ENCODE peak calls at places on chromosome 6, in seven cellular contexts. V, N, Z, B, Q, K and P are unnamed samples.

GRCh38 chr6:16511723-16512584 is 249.3 kb downstream of the ATXN1 start:
- DNase-seq in V (no peak), N (no peak), Z (peak; percentile 58), B (no peak), Q (no peak), K (no peak), P (no peak)

GRCh38 chr6:78308025-78308424 is 559.3 kb upstream of the IRAK1BP1 start:
- DNase-seq in V (no peak), N (no peak), Z (no peak), B (no peak), Q (no peak), K (no peak), P (no peak)

GRCh38 chr6:27688014-27688586 is 215.2 kb upstream of the ZNF184 start:
- DNase-seq in V (peak; percentile 85), N (peak; percentile 91), Z (peak; percentile 87), B (peak; percentile 84), Q (peak; percentile 71), K (peak; percentile 75), P (peak; percentile 82)

GRCh38 chr6:111715321-111715720 is 109.6 kb upstream of the TRAF3IP2 start:
- DNase-seq in V (no peak), N (no peak), Z (no peak), B (no peak), Q (no peak), K (no peak), P (no peak)

GRCh38 chr6:55726144-55726543 is 147.2 kb upstream of the HMGCLL1 start:
- DNase-seq in V (no peak), N (no peak), Z (no peak), B (no peak), Q (no peak), K (no peak), P (no peak)

GRCh38 chr6:158595223-158595622 is 35.3 kb downstream of the TMEM181 start:
- DNase-seq in V (no peak), N (no peak), Z (no peak), B (no peak), Q (no peak), K (no peak), P (no peak)

GRCh38 chr6:135114355-135115145 is 59.9 kb upstream of the HBS1L start:
- DNase-seq in V (no peak), N (no peak), Z (no peak), B (no peak), Q (no peak), K (no peak), P (no peak)

GRCh38 chr6:113854531-113855499 is 2.3 kb upstream of the MARCKS start:
- DNase-seq in V (peak; percentile 89), N (no peak), Z (peak; percentile 88), B (no peak), Q (peak; percentile 63), K (peak; percentile 82), P (peak; percentile 96)

GRCh38 chr6:35359744-35360348 is 17.5 kb downstream of the PPARD start:
- DNase-seq in V (peak; percentile 50), N (no peak), Z (no peak), B (no peak), Q (no peak), K (no peak), P (no peak)

GRCh38 chr6:142551145-142551811 is 249.5 kb downstream of the ADGRG6 start:
- DNase-seq in V (no peak), N (no peak), Z (no peak), B (peak; percentile 22), Q (no peak), K (no peak), P (no peak)

GRCh38 chr6:20038385-20038784 is 173.9 kb downstream of the MBOAT1 start:
- DNase-seq in V (no peak), N (no peak), Z (no peak), B (no peak), Q (no peak), K (no peak), P (no peak)

GRCh38 chr6:36698196-36698595 is 570 bp downstream of the RAB44 start:
- DNase-seq in V (no peak), N (no peak), Z (no peak), B (no peak), Q (no peak), K (no peak), P (no peak)

GRCh38 chr6:154931741-154932424 is 63.2 kb upstream of the TIAM2 start:
- DNase-seq in V (no peak), N (no peak), Z (no peak), B (no peak), Q (peak; percentile 36), K (peak; percentile 35), P (no peak)

GRCh38 chr6:149979293-149979692 is 15.6 kb downstream of the ULBP1 start:
- DNase-seq in V (no peak), N (no peak), Z (no peak), B (no peak), Q (no peak), K (no peak), P (no peak)

GRCh38 chr6:33430991-33431879 is 11.4 kb downstream of the SYNGAP1 start:
- DNase-seq in V (no peak), N (no peak), Z (peak; percentile 69), B (peak; percentile 69), Q (no peak), K (no peak), P (peak; percentile 54)